ENCODE peak calls at places on chromosomes 6 and 20, in five cellular contexts. J is neural progenitor cell, Z is heart right ventricle, S is sigmoid colon, O is upper lobe of right lung. W is an unnamed sample.

GRCh38 chr6:72954736-72955135 is 270.6 kb downstream of the KHDC1L start:
- DNase-seq in J (no peak), Z (no peak), S (no peak), O (no peak), W (no peak)

GRCh38 chr6:7073810-7074525 is 33.8 kb upstream of the RREB1 start:
- DNase-seq in J (no peak), Z (peak; percentile 13), S (no peak), O (peak; percentile 73), W (no peak)

GRCh38 chr6:123223461-123223860 is 227.4 kb downstream of the CLVS2 start:
- DNase-seq in J (no peak), Z (no peak), S (no peak), O (no peak), W (no peak)

GRCh38 chr6:42010185-42010872 is 40.0 kb upstream of the TAF8 start:
- DNase-seq in J (peak; percentile 39), Z (no peak), S (no peak), O (peak; percentile 45), W (no peak)

GRCh38 chr6:97136644-97137358 is 146.2 kb downstream of the MMS22L start:
- DNase-seq in J (no peak), Z (no peak), S (no peak), O (no peak), W (no peak)

GRCh38 chr20:1619861-1620444 is at the start of gene SIRPB1:
- DNase-seq in J (no peak), Z (no peak), S (no peak), O (peak; percentile 57), W (no peak)

GRCh38 chr6:25832670-25833069 is 818 bp upstream of the SLC17A1 start:
- DNase-seq in J (no peak), Z (no peak), S (no peak), O (no peak), W (no peak)

GRCh38 chr20:36408219-36408618 is 102.1 kb downstream of the DLGAP4 start:
- DNase-seq in J (peak; percentile 49), Z (no peak), S (no peak), O (no peak), W (no peak)

GRCh38 chr6:34583461-34583860 is 27.3 kb upstream of the SPDEF start:
- DNase-seq in J (no peak), Z (no peak), S (no peak), O (peak; percentile 52), W (no peak)

GRCh38 chr6:75266716-75267291 is 17.8 kb downstream of the TMEM30A start:
- DNase-seq in J (peak; percentile 61), Z (no peak), S (no peak), O (no peak), W (no peak)

DNA sequence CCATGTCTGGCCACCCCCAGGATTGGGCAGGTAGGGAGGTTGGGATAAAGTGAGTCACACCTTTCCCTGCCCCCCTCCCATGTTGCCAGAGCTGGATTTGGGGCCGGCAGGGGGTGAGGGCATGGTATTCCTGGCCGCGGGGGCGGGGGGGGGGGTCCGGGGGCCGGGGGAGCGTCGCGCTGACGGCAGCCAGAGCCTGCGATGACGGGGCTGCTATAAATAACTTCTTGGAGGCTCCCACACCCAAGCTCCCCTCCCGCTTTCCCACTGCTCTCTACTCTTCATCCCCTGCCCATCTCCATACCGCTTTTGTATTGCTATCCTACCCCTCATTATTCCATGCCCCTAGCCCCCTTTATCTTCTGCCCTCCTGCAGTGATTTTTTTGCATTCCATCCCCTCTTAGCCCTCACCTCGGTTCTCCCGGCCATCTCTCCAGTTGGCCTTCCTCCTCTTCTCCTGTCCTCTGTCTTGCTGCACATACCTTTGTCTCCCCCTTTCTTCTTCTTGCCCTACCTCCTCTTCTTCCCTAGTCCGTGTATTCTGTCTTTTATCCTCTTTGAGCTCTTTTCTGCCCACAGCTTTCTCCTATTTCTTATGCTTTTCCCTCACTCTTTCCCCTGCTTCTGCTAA is 13.8 kb downstream of the SYNGAP1 start:
- DNase-seq in J (peak; percentile 55), Z (peak; percentile 61), S (peak; percentile 82), O (no peak), W (no peak)
- H3K4me3 ChIP-seq in J (peak overlapping the region; percentile 52), Z (no peak overlapping the region), S (no peak overlapping the region), O (no peak overlapping the region), W (no peak overlapping the region)

GRCh38 chr6:3237761-3238662 is 10.6 kb upstream of the TUBB2B start:
- DNase-seq in J (no peak), Z (no peak), S (no peak), O (no peak), W (no peak)

GRCh38 chr6:3232017-3232838 is 4.8 kb upstream of the TUBB2B start:
- DNase-seq in J (peak; percentile 45), Z (no peak), S (no peak), O (no peak), W (no peak)

GRCh38 chr6:3233321-3233720 is 5.9 kb upstream of the TUBB2B start:
- DNase-seq in J (no peak), Z (no peak), S (no peak), O (no peak), W (no peak)

GRCh38 chr6:3235969-3236368 is 8.5 kb upstream of the TUBB2B start:
- DNase-seq in J (no peak), Z (no peak), S (no peak), O (no peak), W (no peak)

GRCh38 chr6:3235486-3235885 is 8.0 kb upstream of the TUBB2B start:
- DNase-seq in J (no peak), Z (no peak), S (no peak), O (no peak), W (no peak)
- H3K27me3 ChIP-seq in J (peaks cover 21% of the 10 kb centered on the region), Z (no peaks in the 10 kb centered on the region), S (peaks cover 5% of the 10 kb centered on the region), O (peaks cover 54% of the 10 kb centered on the region), W (peaks cover 18% of the 10 kb centered on the region)

GRCh38 chr6:108497883-108498282 is 62.8 kb upstream of the FOXO3 start:
- DNase-seq in J (peak; percentile 73), Z (peak; percentile 9), S (no peak), O (no peak), W (no peak)
- TF ChIP-seq CTCF in J (peak; percentile 61), Z (peak; percentile 26), S (no peak), O (peak; percentile 28), W (no peak)

GRCh38 chr6:158730175-158730907 is 80.5 kb downstream of the SYTL3 start:
- DNase-seq in J (peak; percentile 77), Z (no peak), S (no peak), O (no peak), W (no peak)
- H3K4me3 ChIP-seq in J (peak overlapping the region; percentile 42), Z (no peak overlapping the region), S (no peak overlapping the region), O (no peak overlapping the region), W (no peak overlapping the region)

GRCh38 chr20:51804754-51805153 is 2.4 kb upstream of the SALL4 start:
- DNase-seq in J (peak; percentile 20), Z (no peak), S (no peak), O (no peak), W (no peak)

GRCh38 chr20:51802170-51802745 is at the start of gene SALL4:
- DNase-seq in J (peak; percentile 97), Z (no peak), S (no peak), O (no peak), W (no peak)

GRCh38 chr20:51800769-51801219 is 1.5 kb downstream of the SALL4 start:
- DNase-seq in J (peak; percentile 56), Z (peak; percentile 10), S (no peak), O (no peak), W (no peak)

GRCh38 chr20:51801220-51801991 is 915 bp downstream of the SALL4 start:
- DNase-seq in J (peak; percentile 78), Z (no peak), S (no peak), O (no peak), W (no peak)

GRCh38 chr20:51803157-51803854 is 985 bp upstream of the SALL4 start:
- DNase-seq in J (no peak), Z (no peak), S (no peak), O (no peak), W (no peak)
- H3K27me3 ChIP-seq in J (no peaks in the 10 kb centered on the region), Z (no peaks in the 10 kb centered on the region), S (peaks cover 19% of the 10 kb centered on the region), O (peaks cover 42% of the 10 kb centered on the region), W (peaks cover 9% of the 10 kb centered on the region)

GRCh38 chr6:93779086-93779858 is 359.9 kb upstream of the EPHA7 start:
- DNase-seq in J (peak; percentile 71), Z (peak; percentile 31), S (no peak), O (no peak), W (no peak)
- TF ChIP-seq CTCF in J (peak; percentile 44), Z (peak; percentile 33), S (no peak), O (no peak), W (no peak)

DNA sequence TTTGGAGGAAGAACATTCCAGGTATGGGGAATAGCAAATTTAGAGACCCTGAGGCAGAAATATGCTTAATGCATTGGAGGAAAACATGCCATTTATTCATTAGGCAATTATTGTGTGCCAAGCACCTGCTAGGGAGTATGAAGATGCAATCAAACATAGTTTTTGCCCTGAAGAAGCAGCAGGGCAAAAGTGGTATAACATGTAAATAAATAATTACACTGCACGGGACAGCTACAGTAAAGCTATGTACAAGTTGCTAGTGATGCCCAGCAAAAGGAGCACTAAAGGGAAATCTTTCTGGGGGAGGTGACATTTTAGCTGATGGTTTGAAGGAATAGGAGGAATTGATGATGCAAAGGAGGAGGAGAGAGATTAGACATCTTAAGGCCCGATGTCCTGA is 626 bp upstream of the TJAP1 start:
- DNase-seq in J (no peak), Z (no peak), S (no peak), O (no peak), W (no peak)
- H3K4me3 ChIP-seq in J (peak overlapping the region; percentile 76), Z (peak overlapping the region; percentile 61), S (peak overlapping the region; percentile 79), O (peak overlapping the region; percentile 86), W (peak overlapping the region; percentile 87)

W was measured in thoracic aorta.